ENCODE peak calls at places on chromosomes 6 and 20, in six cellular contexts. X is activated CD4-positive, CD25-positive, alpha-beta regulatory T cell; R is omental fat pad; F is transverse colon; B is activated CD8-positive, alpha-beta memory T cell treated with anti-CD3 and anti-CD28 coated beads, Interleukin-2, amount 10 ng/mL, durations not matched to agents 7 days and 5 days; T is stimulated activated CD8-positive, alpha-beta memory T cell treated with anti-CD3 and anti-CD28 coated beads, Interleukin-4, amount 100 ng/mL, for 48 hours. L is an unnamed sample.

GRCh38 chr6:67265996-67266768 is 1368.9 kb upstream of the ADGRB3 start:
- DNase-seq in B (no peak), F (no peak), T (no peak), R (no peak), X (no peak), L (no peak)

GRCh38 chr20:34525709-34526416 is 9.6 kb downstream of the DYNLRB1 start:
- DNase-seq in T (peak), R (peak), F (peak), X (no peak), B (peak), L (peak)

GRCh38 chr6:41818271-41819054 is 31.0 kb downstream of the TOMM6 start:
- DNase-seq in F (no peak), R (no peak), X (no peak), B (no peak), T (no peak), L (no peak)

GRCh38 chr6:109348246-109348645 is 34.0 kb downstream of the CD164 start:
- DNase-seq in R (no peak), T (no peak), X (no peak), F (peak), B (no peak), L (peak)

GRCh38 chr6:166162599-166163342 is 4.9 kb downstream of the TBXT start:
- DNase-seq in F (no peak), B (no peak), T (no peak), R (no peak), X (no peak), L (no peak)

GRCh38 chr6:170212956-170213636 is 77.8 kb downstream of the DLL1 start:
- DNase-seq in R (no peak), F (no peak), B (peak), T (peak), X (no peak), L (no peak)

GRCh38 chr6:9581155-9581554 is 833.7 kb downstream of the TFAP2A start:
- DNase-seq in X (no peak), F (no peak), R (no peak), B (no peak), T (no peak), L (no peak)

GRCh38 chr6:145148392-145149175 is 586.7 kb downstream of the EPM2A start:
- DNase-seq in X (no peak), R (no peak), T (no peak), F (no peak), B (no peak), L (no peak)

GRCh38 chr6:111710911-111711310 is 105.2 kb upstream of the TRAF3IP2 start:
- DNase-seq in T (no peak), F (no peak), B (no peak), R (no peak), X (no peak), L (no peak)

GRCh38 chr6:56637640-56638039 is 5.0 kb downstream of the DST start:
- DNase-seq in F (no peak), X (no peak), R (no peak), B (no peak), T (no peak), L (no peak)

GRCh38 chr20:42857446-42857845 is 332.3 kb downstream of the PTPRT start:
- DNase-seq in B (no peak), R (no peak), F (no peak), T (no peak), X (no peak), L (no peak)

GRCh38 chr6:74534485-74535211 is 671.2 kb downstream of the COL12A1 start:
- DNase-seq in X (no peak), B (no peak), T (no peak), R (no peak), F (no peak), L (no peak)

GRCh38 chr20:62832212-62832922 is 15.5 kb downstream of the COL9A3 start:
- DNase-seq in T (peak), R (no peak), F (peak), B (peak), X (no peak), L (peak)

GRCh38 chr6:150202934-150203333 is 60.1 kb downstream of the PPP1R14C start:
- DNase-seq in X (no peak), B (no peak), R (no peak), T (no peak), F (no peak), L (no peak)

GRCh38 chr6:168823397-168824020 is 382.5 kb downstream of the SMOC2 start:
- DNase-seq in R (no peak), F (no peak), T (no peak), B (no peak), X (no peak), L (no peak)

GRCh38 chr20:21517566-21518277 is 3.9 kb upstream of the NKX2-2 start:
- DNase-seq in R (no peak), X (no peak), F (no peak), T (no peak), B (peak), L (no peak)

GRCh38 chr20:23047738-23048214 is 1.7 kb downstream of the THBD start:
- DNase-seq in T (peak), X (no peak), R (no peak), F (no peak), B (no peak), L (peak)

GRCh38 chr6:34374112-34374907 is 18.2 kb downstream of the NUDT3 start:
- DNase-seq in R (no peak), F (no peak), X (no peak), B (no peak), T (no peak), L (no peak)

GRCh38 chr6:126118934-126119333 is 132.6 kb downstream of the TRMT11 start:
- DNase-seq in T (no peak), F (no peak), X (no peak), R (no peak), B (no peak), L (no peak)

GRCh38 chr6:71395731-71396409 is 107.3 kb downstream of the OGFRL1 start:
- DNase-seq in X (no peak), B (no peak), R (no peak), T (no peak), F (no peak), L (no peak)

GRCh38 chr6:20644667-20645370 is 110.6 kb downstream of the CDKAL1 start:
- DNase-seq in R (no peak), F (no peak), T (no peak), X (no peak), B (no peak), L (no peak)

GRCh38 chr6:142374965-142375733 is 73.3 kb downstream of the ADGRG6 start:
- DNase-seq in R (no peak), X (no peak), T (no peak), B (no peak), F (no peak), L (no peak)

GRCh38 chr6:138526822-138527235 is 27.5 kb upstream of the NHSL1 start:
- DNase-seq in T (no peak), R (no peak), F (no peak), X (no peak), B (no peak), L (no peak)

GRCh38 chr6:36349240-36349639 is 12.6 kb upstream of the BNIP5 start:
- DNase-seq in F (peak), X (no peak), T (no peak), R (no peak), B (no peak), L (peak)

GRCh38 chr6:160960067-160960466 is 31.5 kb upstream of the MAP3K4 start:
- DNase-seq in F (no peak), T (no peak), B (no peak), R (no peak), X (no peak), L (no peak)

GRCh38 chr6:156557269-156557885 is 219.8 kb upstream of the ARID1B start:
- DNase-seq in R (no peak), X (no peak), B (no peak), F (no peak), T (no peak), L (peak)

GRCh38 chr6:13268914-13269532 is 59.3 kb downstream of the TBC1D7 start:
- DNase-seq in B (no peak), R (no peak), F (no peak), X (no peak), T (no peak), L (no peak)

GRCh38 chr20:21360686-21361085 is 36.6 kb downstream of the NKX2-4 start:
- DNase-seq in R (no peak), F (no peak), B (no peak), X (no peak), T (no peak), L (no peak)

GRCh38 chr6:134520181-134521115 is 202.5 kb upstream of the SGK1 start:
- DNase-seq in B (no peak), T (no peak), X (no peak), F (no peak), R (no peak), L (no peak)

GRCh38 chr20:24656391-24656790 is 187.0 kb downstream of the SYNDIG1 start:
- DNase-seq in R (no peak), B (no peak), X (no peak), T (no peak), F (no peak), L (no peak)

GRCh38 chr6:112317461-112317860 is 29.7 kb upstream of the RFPL4B start:
- DNase-seq in F (no peak), B (no peak), X (no peak), R (no peak), T (no peak), L (no peak)

GRCh38 chr6:87722831-87723726 is 21.0 kb upstream of the AKIRIN2 start:
- DNase-seq in T (no peak), R (no peak), B (peak), X (no peak), F (peak), L (peak)

GRCh38 chr6:142761756-142762155 is 183.2 kb downstream of the HIVEP2 start:
- DNase-seq in B (no peak), F (no peak), R (no peak), X (no peak), T (no peak), L (no peak)

L was measured in left colon.